ENCODE peak calls at places on chromosome 18, in five cellular contexts. One of them, this sample, is unnamed.

GRCh38 chr18:51668101-51668500 is 470.6 kb upstream of the MEX3C start:
- DNase-seq in activated T-helper 9 cell treated with anti-CD3 and anti-CD28 coated beads, Interleukin-2, amount 50 U/mL, for 16 hours: no peak
- DNase-seq in T-helper 22 cell: no peak
- DNase-seq in NCI-H1092: peak; percentile 83
- DNase-seq in foreskin fibroblast: peak; percentile 6
- DNase-seq in this sample: peak; percentile 10

GRCh38 chr18:46071615-46071893 is 506 bp downstream of the PSTPIP2 start:
- DNase-seq in activated T-helper 9 cell treated with anti-CD3 and anti-CD28 coated beads, Interleukin-2, amount 50 U/mL, for 16 hours: no peak
- DNase-seq in T-helper 22 cell: no peak
- DNase-seq in NCI-H1092: no peak
- DNase-seq in foreskin fibroblast: no peak
- DNase-seq in this sample: no peak

GRCh38 chr18:48941672-48942071 is 9.1 kb downstream of the SMAD7 start:
- DNase-seq in activated T-helper 9 cell treated with anti-CD3 and anti-CD28 coated beads, Interleukin-2, amount 50 U/mL, for 16 hours: no peak
- DNase-seq in T-helper 22 cell: no peak
- DNase-seq in NCI-H1092: no peak
- DNase-seq in foreskin fibroblast: no peak
- DNase-seq in this sample: no peak

GRCh38 chr18:59300676-59301285 is 17.7 kb downstream of the CPLX4 start:
- DNase-seq in activated T-helper 9 cell treated with anti-CD3 and anti-CD28 coated beads, Interleukin-2, amount 50 U/mL, for 16 hours: no peak
- DNase-seq in T-helper 22 cell: no peak
- DNase-seq in NCI-H1092: no peak
- DNase-seq in foreskin fibroblast: no peak
- DNase-seq in this sample: peak; percentile 59

GRCh38 chr18:2538236-2538635 is 33.1 kb downstream of the METTL4 start:
- DNase-seq in activated T-helper 9 cell treated with anti-CD3 and anti-CD28 coated beads, Interleukin-2, amount 50 U/mL, for 16 hours: no peak
- DNase-seq in T-helper 22 cell: no peak
- DNase-seq in NCI-H1092: no peak
- DNase-seq in foreskin fibroblast: no peak
- DNase-seq in this sample: no peak

GRCh38 chr18:76259726-76260125 is 235.3 kb downstream of the ZNF516 start:
- DNase-seq in activated T-helper 9 cell treated with anti-CD3 and anti-CD28 coated beads, Interleukin-2, amount 50 U/mL, for 16 hours: no peak
- DNase-seq in T-helper 22 cell: no peak
- DNase-seq in NCI-H1092: no peak
- DNase-seq in foreskin fibroblast: no peak
- DNase-seq in this sample: no peak

GRCh38 chr18:59484796-59485328 is 125.8 kb upstream of the LMAN1 start:
- DNase-seq in activated T-helper 9 cell treated with anti-CD3 and anti-CD28 coated beads, Interleukin-2, amount 50 U/mL, for 16 hours: no peak
- DNase-seq in T-helper 22 cell: no peak
- DNase-seq in NCI-H1092: no peak
- DNase-seq in foreskin fibroblast: peak; percentile 65
- DNase-seq in this sample: no peak

GRCh38 chr18:78525364-78526111 is 454.1 kb upstream of the SALL3 start:
- DNase-seq in activated T-helper 9 cell treated with anti-CD3 and anti-CD28 coated beads, Interleukin-2, amount 50 U/mL, for 16 hours: no peak
- DNase-seq in T-helper 22 cell: no peak
- DNase-seq in NCI-H1092: no peak
- DNase-seq in foreskin fibroblast: peak; percentile 2
- DNase-seq in this sample: no peak

GRCh38 chr18:7577706-7578105 is 10.6 kb downstream of the PTPRM start:
- DNase-seq in activated T-helper 9 cell treated with anti-CD3 and anti-CD28 coated beads, Interleukin-2, amount 50 U/mL, for 16 hours: no peak
- DNase-seq in T-helper 22 cell: no peak
- DNase-seq in NCI-H1092: no peak
- DNase-seq in foreskin fibroblast: peak; percentile 73
- DNase-seq in this sample: no peak

This sample was measured in NK-92 treated with Interleukin-12 subunit alpha and Interleukin-12 subunit beta, amount 100 ng/mL, for 24 hours.